ENCODE peak calls at places on chromosomes 6 and 20, in five cellular contexts. G, J, R, B and C are unnamed samples.
A peak's percentile ranks its signal among the peaks of the same experiment; 100 is the strongest.

GRCh38 chr6:14730654-14731053 is 515.2 kb upstream of the JARID2 start:
- DNase-seq in R (no peak), J (peak; percentile 52), B (no peak), G (no peak), C (peak; percentile 76)

GRCh38 chr6:2187826-2188225 is 57.6 kb downstream of the GMDS start:
- DNase-seq in B (no peak), G (no peak), R (no peak), J (no peak), C (no peak)

GRCh38 chr6:148791372-148791771 is 44.5 kb downstream of the UST start:
- DNase-seq in B (no peak), G (no peak), R (no peak), J (no peak), C (no peak)

GRCh38 chr6:15247214-15247749 is 1.4 kb downstream of the JARID2 start:
- DNase-seq in B (no peak), R (no peak), G (no peak), J (no peak), C (no peak)

GRCh38 chr20:32338665-32339064 is 19.5 kb upstream of the ASXL1 start:
- DNase-seq in G (no peak), J (no peak), R (peak; percentile 69), B (no peak), C (no peak)

GRCh38 chr20:40692240-40693011 is 3.4 kb upstream of the MAFB start:
- DNase-seq in G (no peak), J (no peak), B (no peak), R (no peak), C (no peak)

GRCh38 chr20:9079038-9079731 is 10.3 kb downstream of the PLCB4 start:
- DNase-seq in G (no peak), R (no peak), J (no peak), B (no peak), C (no peak)

GRCh38 chr20:63738687-63739128 is 868 bp upstream of the SLC2A4RG start:
- DNase-seq in B (peak; percentile 87), J (peak; percentile 20), G (peak; percentile 81), R (peak; percentile 79), C (peak; percentile 12)

GRCh38 chr6:43091020-43091419 is 14.9 kb downstream of the PTK7 start:
- DNase-seq in B (no peak), G (no peak), R (no peak), J (no peak), C (no peak)

GRCh38 chr6:106145741-106146227 is 59.6 kb downstream of the PRDM1 start:
- DNase-seq in B (no peak), J (no peak), G (no peak), R (no peak), C (no peak)

GRCh38 chr6:8589941-8590676 is 154.8 kb upstream of the SLC35B3 start:
- DNase-seq in G (peak; percentile 20), J (no peak), R (no peak), B (peak; percentile 23), C (no peak)

GRCh38 chr20:50636601-50637539 is 54.5 kb downstream of the RIPOR3 start:
- DNase-seq in R (no peak), B (peak; percentile 18), G (peak; percentile 44), J (no peak), C (peak; percentile 52)

GRCh38 chr6:144027927-144028587 is 20.0 kb upstream of the PLAGL1 start:
- DNase-seq in R (no peak), J (no peak), G (no peak), B (no peak), C (no peak)

GRCh38 chr6:9614778-9615177 is 800.1 kb downstream of the TFAP2A start:
- DNase-seq in G (no peak), J (no peak), B (no peak), R (no peak), C (no peak)

GRCh38 chr6:36977470-36977941 is 8.5 kb downstream of the MTCH1 start:
- DNase-seq in G (no peak), B (no peak), R (no peak), J (peak; percentile 25), C (no peak)

GRCh38 chr6:36956111-36956820 is 1.7 kb downstream of the PI16 start:
- DNase-seq in G (no peak), R (no peak), J (no peak), B (no peak), C (no peak)

GRCh38 chr6:124888581-124889371 is 73.5 kb upstream of the RNF217 start:
- DNase-seq in J (no peak), R (no peak), G (no peak), B (no peak), C (no peak)

GRCh38 chr20:53623454-53624206 is 30.0 kb upstream of the ZNF217 start:
- DNase-seq in R (no peak), G (peak; percentile 84), B (peak; percentile 60), J (peak; percentile 83), C (peak; percentile 76)

GRCh38 chr20:53899351-53900167 is 170.8 kb downstream of the BCAS1 start:
- DNase-seq in R (no peak), G (no peak), B (no peak), J (peak; percentile 53), C (peak; percentile 85)

GRCh38 chr20:25863536-25864325 is 167.1 kb upstream of the ZNF337 start:
- DNase-seq in J (no peak), B (peak; percentile 45), R (peak; percentile 52), G (no peak), C (no peak)

GRCh38 chr20:38969708-38970107 is 7.6 kb downstream of the DHX35 start:
- DNase-seq in G (peak; percentile 44), J (no peak), B (no peak), R (no peak), C (no peak)

GRCh38 chr6:44227138-44227770 is 3.9 kb downstream of the SLC29A1 start:
- DNase-seq in J (no peak), B (no peak), G (no peak), R (no peak), C (no peak)

GRCh38 chr6:43856005-43856765 is 86.2 kb downstream of the VEGFA start:
- DNase-seq in J (peak; percentile 30), R (peak; percentile 68), G (peak; percentile 74), B (peak; percentile 70), C (peak; percentile 45)

GRCh38 chr20:2507875-2508630 is 662 bp downstream of the ZNF343 start:
- DNase-seq in G (peak; percentile 16), B (no peak), R (no peak), J (peak; percentile 52), C (peak; percentile 63)

GRCh38 chr6:161128680-161129196 is 137.2 kb downstream of the MAP3K4 start:
- DNase-seq in B (no peak), R (no peak), J (no peak), G (no peak), C (no peak)
- H3K4me3 ChIP-seq in B (no peak overlapping the region), R (no peak overlapping the region), J (no peak overlapping the region), G (no peak overlapping the region), C (no peak overlapping the region)

GRCh38 chr6:322205-322930 is 30.1 kb downstream of the DUSP22 start:
- DNase-seq in R (no peak), G (no peak), B (no peak), J (no peak), C (no peak)
- TF ChIP-seq CTCF in R (no peak), G (no peak), B (no peak), J (no peak), C (no peak)

GRCh38 chr6:40588070-40588384 is 863 bp upstream of the LRFN2 start:
- DNase-seq in G (no peak), J (no peak), R (no peak), B (no peak), C (no peak)
- H3K4me3 ChIP-seq in G (no peak overlapping the region), J (no peak overlapping the region), R (peak overlapping the region; percentile 50), B (peak overlapping the region; percentile 39), C (no peak overlapping the region)

DNA sequence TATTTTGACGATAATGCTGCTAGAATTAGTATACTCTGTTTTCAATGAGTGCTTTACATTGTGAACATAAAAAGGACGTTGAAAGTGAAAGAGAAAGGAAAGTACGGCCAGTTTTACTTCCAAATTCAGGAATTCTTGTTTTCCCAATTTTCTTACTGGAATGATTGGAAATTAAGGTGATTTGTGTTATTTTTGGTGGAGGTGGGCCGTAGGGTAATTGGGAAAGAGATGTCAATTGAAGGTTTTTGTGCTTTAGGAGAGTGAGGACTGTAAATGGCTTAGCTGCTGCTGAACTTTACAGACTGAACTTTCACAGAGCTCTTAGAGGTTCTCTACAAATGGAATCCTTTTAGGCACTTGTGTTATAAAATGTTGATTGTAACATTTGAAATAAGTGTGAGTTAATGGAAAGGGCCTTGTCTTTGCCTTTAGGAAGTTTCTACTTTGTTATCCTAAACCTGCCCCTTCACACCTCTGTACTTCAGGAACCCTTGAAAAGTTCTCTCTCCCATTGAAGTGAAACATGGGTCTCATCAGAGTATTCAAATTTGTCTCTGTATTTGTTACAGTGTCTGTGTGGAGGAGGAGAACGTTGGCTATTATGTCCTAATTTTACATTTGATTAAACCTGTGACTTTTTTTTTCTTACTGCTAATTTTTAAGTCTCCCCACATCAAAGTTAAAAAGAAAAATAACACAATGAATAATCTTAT is 256.4 kb downstream of the ARID1B start:
- DNase-seq in R (no peak), G (no peak), J (no peak), B (no peak), C (no peak)
- TF ChIP-seq CTCF in R (no peak), G (no peak), J (no peak), B (no peak), C (no peak)

DNA sequence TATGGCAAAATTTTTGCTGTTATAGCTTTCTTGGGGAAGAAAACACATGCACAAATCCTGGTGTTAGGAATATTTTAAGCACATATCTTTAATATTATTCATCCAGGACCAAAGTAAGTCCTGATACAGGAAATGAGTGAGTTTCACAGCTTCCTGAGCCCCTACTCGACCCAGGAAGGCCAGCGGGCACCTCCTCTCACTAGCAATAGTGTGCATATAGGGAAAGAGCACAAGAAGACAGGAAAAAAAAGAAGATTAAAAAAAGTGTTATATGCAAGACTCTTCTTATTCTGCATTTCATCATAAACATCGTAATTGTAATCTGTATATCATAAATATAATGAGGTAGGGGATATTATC is 101.0 kb downstream of the MYO6 start:
- DNase-seq in G (no peak), R (no peak), J (peak; percentile 4), B (no peak), C (no peak)
- H3K4me3 ChIP-seq in G (no peak overlapping the region), R (no peak overlapping the region), J (no peak overlapping the region), B (no peak overlapping the region), C (no peak overlapping the region)

DNA sequence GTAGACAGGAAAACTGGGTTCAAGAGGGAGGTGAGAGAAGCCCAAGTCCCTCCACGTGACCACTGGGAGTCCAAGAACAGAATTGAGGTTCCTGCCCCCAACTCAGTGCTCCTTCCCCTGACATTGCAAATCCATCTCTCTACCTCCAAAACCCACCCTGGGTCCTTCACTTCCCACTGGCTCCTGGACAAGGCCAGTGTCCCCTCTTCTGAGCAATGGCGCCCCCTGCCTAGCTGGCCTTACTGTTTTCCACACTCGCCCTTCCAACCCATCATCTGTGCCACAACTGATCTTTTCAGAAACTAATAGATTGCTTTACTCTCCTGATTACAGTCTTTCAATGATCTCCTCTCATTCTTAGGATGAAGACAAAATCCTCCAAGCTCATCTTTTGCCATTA is 200.3 kb downstream of the ANKRD60 start:
- DNase-seq in J (no peak), B (peak; percentile 41), R (no peak), G (no peak), C (no peak)
- TF ChIP-seq CTCF in J (no peak), B (peak; percentile 16), R (peak; percentile 22), G (peak; percentile 6), C (no peak)